ENCODE peak calls at places on chromosomes 5 and 9, in five cellular contexts. S is posterior cingulate gyrus; P is Kasumi-1; K is activated CD4-positive, alpha-beta T cell treated with anti-CD3 and anti-CD28 coated beads for 48 hours; N is stimulated activated CD4-positive, alpha-beta T cell treated with anti-CD3 and anti-CD28 coated beads, TNF-alpha, amount 100 ng/mL, for 1 hour. X is an unnamed sample.

GRCh38 chr5:112475747-112476435 is 56.8 kb upstream of the EPB41L4A start:
- DNase-seq in P (no peak), N (no peak), K (no peak), S (no peak), X (no peak)

GRCh38 chr9:124855944-124856773 is 2.9 kb downstream of the WDR38 start:
- DNase-seq in K (peak), N (no peak), P (peak), S (no peak), X (no peak)

GRCh38 chr5:51060953-51061352 is 322.3 kb upstream of the ISL1 start:
- DNase-seq in S (no peak), K (no peak), P (no peak), N (no peak), X (no peak)

GRCh38 chr5:28165116-28165515 is 1126.7 kb upstream of the CDH9 start:
- DNase-seq in K (no peak), S (no peak), N (no peak), P (no peak), X (no peak)

GRCh38 chr5:157913575-157913974 is 54.6 kb upstream of the CLINT1 start:
- DNase-seq in P (no peak), S (no peak), N (no peak), K (no peak), X (no peak)

GRCh38 chr9:86405926-86406325 is 51.7 kb upstream of the TUT7 start:
- DNase-seq in P (peak), K (peak), N (no peak), S (no peak), X (peak)

GRCh38 chr9:134496413-134497282 is 145.0 kb upstream of the COL5A1 start:
- DNase-seq in P (no peak), S (peak), N (no peak), K (no peak), X (no peak)

GRCh38 chr5:68194405-68194804 is 21.2 kb upstream of the PIK3R1 start:
- DNase-seq in N (no peak), P (no peak), S (no peak), K (no peak), X (no peak)

GRCh38 chr5:158978061-158978745 is 121.5 kb downstream of the EBF1 start:
- DNase-seq in K (no peak), P (no peak), N (no peak), S (no peak), X (no peak)

GRCh38 chr9:123368481-123369153 is 12.6 kb downstream of the CRB2 start:
- DNase-seq in P (no peak), N (no peak), S (no peak), K (no peak), X (no peak)

GRCh38 chr9:134297581-134297980 is 28.7 kb upstream of the RXRA start:
- DNase-seq in N (no peak), P (no peak), K (no peak), S (peak), X (no peak)

GRCh38 chr5:172110921-172111873 is 76.8 kb downstream of the STK10 start:
- DNase-seq in P (peak), K (peak), S (peak), N (peak), X (peak)

GRCh38 chr9:12817702-12818101 is 42.9 kb downstream of the LURAP1L start:
- DNase-seq in S (no peak), P (no peak), N (no peak), K (no peak), X (no peak)

GRCh38 chr9:88173378-88173999 is 35.2 kb upstream of the SPATA31C2 start:
- DNase-seq in S (no peak), K (peak), P (peak), N (peak), X (peak)

GRCh38 chr9:6080154-6080716 is 64.8 kb upstream of the RANBP6 start:
- DNase-seq in N (peak), S (peak), K (peak), P (no peak), X (peak)

GRCh38 chr9:133731876-133732321 is 6.3 kb downstream of the SARDH start:
- DNase-seq in K (no peak), N (no peak), P (no peak), S (peak), X (peak)

GRCh38 chr9:79662553-79662956 is 90.8 kb downstream of the TLE4 start:
- DNase-seq in P (no peak), S (no peak), K (no peak), N (no peak), X (no peak)